ENCODE peak calls at places on chromosomes 5 and 9, in seven cellular contexts. M, K, J, L, I, C and H are unnamed samples.

GRCh38 chr9:124685217-124685616 is 85.9 kb downstream of the NR6A1 start:
- DNase-seq in M (no peak), K (no peak), J (no peak), L (no peak), I (no peak), C (no peak), H (no peak)

GRCh38 chr5:164832545-164832944 is 1327.1 kb downstream of the MAT2B start:
- DNase-seq in M (no peak), K (no peak), J (no peak), L (no peak), I (no peak), C (no peak), H (no peak)

GRCh38 chr9:33202552-33203300 is 35.6 kb upstream of the B4GALT1 start:
- DNase-seq in M (peak; percentile 7), K (no peak), J (no peak), L (no peak), I (no peak), C (no peak), H (no peak)

GRCh38 chr5:120160120-120160895 is 303.8 kb upstream of the PRR16 start:
- DNase-seq in M (no peak), K (no peak), J (no peak), L (no peak), I (no peak), C (no peak), H (no peak)

GRCh38 chr5:150339165-150339564 is 18.3 kb upstream of the TCOF1 start:
- DNase-seq in M (peak; percentile 15), K (no peak), J (no peak), L (no peak), I (no peak), C (no peak), H (no peak)

GRCh38 chr9:105957830-105958229 is 263.5 kb downstream of the TMEM38B start:
- DNase-seq in M (no peak), K (no peak), J (no peak), L (no peak), I (no peak), C (no peak), H (no peak)

GRCh38 chr9:93096811-93097382 is 880 bp downstream of the CARD19 start:
- DNase-seq in M (no peak), K (peak; percentile 41), J (no peak), L (no peak), I (no peak), C (no peak), H (no peak)

GRCh38 chr9:14423816-14424261 is 109.9 kb upstream of the NFIB start:
- DNase-seq in M (no peak), K (no peak), J (no peak), L (no peak), I (no peak), C (no peak), H (no peak)

GRCh38 chr5:171664489-171664888 is 121.1 kb upstream of the SMIM23 start:
- DNase-seq in M (no peak), K (no peak), J (no peak), L (no peak), I (no peak), C (no peak), H (no peak)

GRCh38 chr9:108994695-108995094 is 18.6 kb downstream of the CTNNAL1 start:
- DNase-seq in M (no peak), K (peak; percentile 61), J (no peak), L (no peak), I (no peak), C (no peak), H (no peak)